ENCODE peak calls at places on chromosomes 16 and 17, in seven cellular contexts. One of them, this sample, is unnamed.

GRCh38 chr16:50027829-50028228 is 2.8 kb downstream of the CNEP1R1 start:
- DNase-seq in NCI-H2029: no peak
- DNase-seq in AG08395: no peak
- DNase-seq in mammary epithelial cell: no peak
- DNase-seq in H4: no peak
- DNase-seq in T-helper 2 cell treated with Interferon-gamma antibody and Interleukin-4, amounts not matched to agents 5 μg/mL and 100 μg/mL, for 36 hours: no peak
- DNase-seq in stimulated activated naive CD4-positive, alpha-beta T cell: no peak
- DNase-seq in this sample: no peak

GRCh38 chr17:76542984-76543383 is 3.1 kb downstream of the PRCD start:
- DNase-seq in NCI-H2029: no peak
- DNase-seq in stimulated activated naive CD4-positive, alpha-beta T cell: no peak
- DNase-seq in mammary epithelial cell: no peak
- DNase-seq in H4: no peak
- DNase-seq in T-helper 2 cell treated with Interferon-gamma antibody and Interleukin-4, amounts not matched to agents 5 μg/mL and 100 μg/mL, for 36 hours: no peak
- DNase-seq in AG08395: no peak
- DNase-seq in this sample: no peak

GRCh38 chr17:56936697-56937322 is 23.0 kb upstream of the TRIM25 start:
- DNase-seq in T-helper 2 cell treated with Interferon-gamma antibody and Interleukin-4, amounts not matched to agents 5 μg/mL and 100 μg/mL, for 36 hours: no peak
- DNase-seq in AG08395: no peak
- DNase-seq in H4: no peak
- DNase-seq in NCI-H2029: no peak
- DNase-seq in stimulated activated naive CD4-positive, alpha-beta T cell: no peak
- DNase-seq in mammary epithelial cell: peak
- DNase-seq in this sample: no peak

GRCh38 chr17:66755101-66755943 is 79.6 kb upstream of the CACNG5 start:
- DNase-seq in T-helper 2 cell treated with Interferon-gamma antibody and Interleukin-4, amounts not matched to agents 5 μg/mL and 100 μg/mL, for 36 hours: no peak
- DNase-seq in H4: no peak
- DNase-seq in AG08395: no peak
- DNase-seq in NCI-H2029: peak
- DNase-seq in mammary epithelial cell: peak
- DNase-seq in stimulated activated naive CD4-positive, alpha-beta T cell: no peak
- DNase-seq in this sample: no peak

GRCh38 chr17:4899341-4900230 is at the start of gene C17orf107:
- DNase-seq in AG08395: peak
- DNase-seq in T-helper 2 cell treated with Interferon-gamma antibody and Interleukin-4, amounts not matched to agents 5 μg/mL and 100 μg/mL, for 36 hours: peak
- DNase-seq in H4: no peak
- DNase-seq in NCI-H2029: peak
- DNase-seq in mammary epithelial cell: no peak
- DNase-seq in stimulated activated naive CD4-positive, alpha-beta T cell: peak
- DNase-seq in this sample: no peak

GRCh38 chr17:70242781-70243437 is 73.6 kb downstream of the KCNJ2 start:
- DNase-seq in mammary epithelial cell: no peak
- DNase-seq in H4: no peak
- DNase-seq in AG08395: no peak
- DNase-seq in T-helper 2 cell treated with Interferon-gamma antibody and Interleukin-4, amounts not matched to agents 5 μg/mL and 100 μg/mL, for 36 hours: no peak
- DNase-seq in stimulated activated naive CD4-positive, alpha-beta T cell: no peak
- DNase-seq in NCI-H2029: no peak
- DNase-seq in this sample: no peak

GRCh38 chr16:86965331-86965730 is 351.9 kb downstream of the C16orf95 start:
- DNase-seq in mammary epithelial cell: no peak
- DNase-seq in NCI-H2029: no peak
- DNase-seq in H4: no peak
- DNase-seq in AG08395: no peak
- DNase-seq in stimulated activated naive CD4-positive, alpha-beta T cell: no peak
- DNase-seq in T-helper 2 cell treated with Interferon-gamma antibody and Interleukin-4, amounts not matched to agents 5 μg/mL and 100 μg/mL, for 36 hours: no peak
- DNase-seq in this sample: no peak

GRCh38 chr16:57045694-57046381 is 46.5 kb upstream of the CPNE2 start:
- DNase-seq in H4: no peak
- DNase-seq in stimulated activated naive CD4-positive, alpha-beta T cell: peak
- DNase-seq in T-helper 2 cell treated with Interferon-gamma antibody and Interleukin-4, amounts not matched to agents 5 μg/mL and 100 μg/mL, for 36 hours: no peak
- DNase-seq in NCI-H2029: no peak
- DNase-seq in mammary epithelial cell: no peak
- DNase-seq in AG08395: peak
- DNase-seq in this sample: peak

GRCh38 chr16:63672493-63672892 is 1449.4 kb downstream of the CDH11 start:
- DNase-seq in H4: no peak
- DNase-seq in AG08395: no peak
- DNase-seq in NCI-H2029: no peak
- DNase-seq in stimulated activated naive CD4-positive, alpha-beta T cell: no peak
- DNase-seq in T-helper 2 cell treated with Interferon-gamma antibody and Interleukin-4, amounts not matched to agents 5 μg/mL and 100 μg/mL, for 36 hours: no peak
- DNase-seq in mammary epithelial cell: no peak
- DNase-seq in this sample: no peak

GRCh38 chr17:8052256-8053252 is 13.7 kb downstream of the ALOX15B start:
- DNase-seq in NCI-H2029: no peak
- DNase-seq in H4: no peak
- DNase-seq in AG08395: no peak
- DNase-seq in T-helper 2 cell treated with Interferon-gamma antibody and Interleukin-4, amounts not matched to agents 5 μg/mL and 100 μg/mL, for 36 hours: no peak
- DNase-seq in mammary epithelial cell: no peak
- DNase-seq in stimulated activated naive CD4-positive, alpha-beta T cell: no peak
- DNase-seq in this sample: no peak

GRCh38 chr17:27562777-27563455 is 68.1 kb upstream of the LGALS9 start:
- DNase-seq in stimulated activated naive CD4-positive, alpha-beta T cell: no peak
- DNase-seq in AG08395: no peak
- DNase-seq in T-helper 2 cell treated with Interferon-gamma antibody and Interleukin-4, amounts not matched to agents 5 μg/mL and 100 μg/mL, for 36 hours: no peak
- DNase-seq in NCI-H2029: no peak
- DNase-seq in H4: no peak
- DNase-seq in mammary epithelial cell: no peak
- DNase-seq in this sample: no peak

GRCh38 chr16:50591800-50592771 is 43.9 kb downstream of the NKD1 start:
- DNase-seq in AG08395: peak
- DNase-seq in T-helper 2 cell treated with Interferon-gamma antibody and Interleukin-4, amounts not matched to agents 5 μg/mL and 100 μg/mL, for 36 hours: no peak
- DNase-seq in NCI-H2029: peak
- DNase-seq in H4: no peak
- DNase-seq in stimulated activated naive CD4-positive, alpha-beta T cell: no peak
- DNase-seq in mammary epithelial cell: no peak
- DNase-seq in this sample: peak

GRCh38 chr17:78316867-78317816 is 42.7 kb downstream of the SOCS3 start:
- DNase-seq in NCI-H2029: no peak
- DNase-seq in stimulated activated naive CD4-positive, alpha-beta T cell: no peak
- DNase-seq in mammary epithelial cell: no peak
- DNase-seq in T-helper 2 cell treated with Interferon-gamma antibody and Interleukin-4, amounts not matched to agents 5 μg/mL and 100 μg/mL, for 36 hours: no peak
- DNase-seq in AG08395: no peak
- DNase-seq in H4: peak
- DNase-seq in this sample: no peak

GRCh38 chr17:3890082-3890892 is 2.6 kb downstream of the CAMKK1 start:
- DNase-seq in T-helper 2 cell treated with Interferon-gamma antibody and Interleukin-4, amounts not matched to agents 5 μg/mL and 100 μg/mL, for 36 hours: no peak
- DNase-seq in mammary epithelial cell: peak
- DNase-seq in H4: peak
- DNase-seq in AG08395: peak
- DNase-seq in NCI-H2029: peak
- DNase-seq in stimulated activated naive CD4-positive, alpha-beta T cell: no peak
- DNase-seq in this sample: no peak

GRCh38 chr17:44002141-44002848 is 2.1 kb upstream of the NAGS start:
- DNase-seq in H4: no peak
- DNase-seq in T-helper 2 cell treated with Interferon-gamma antibody and Interleukin-4, amounts not matched to agents 5 μg/mL and 100 μg/mL, for 36 hours: no peak
- DNase-seq in AG08395: peak
- DNase-seq in NCI-H2029: no peak
- DNase-seq in mammary epithelial cell: peak
- DNase-seq in stimulated activated naive CD4-positive, alpha-beta T cell: no peak
- DNase-seq in this sample: no peak

GRCh38 chr16:66894055-66894454 is 13.7 kb downstream of the PDP2 start:
- DNase-seq in stimulated activated naive CD4-positive, alpha-beta T cell: no peak
- DNase-seq in NCI-H2029: no peak
- DNase-seq in H4: no peak
- DNase-seq in mammary epithelial cell: no peak
- DNase-seq in AG08395: no peak
- DNase-seq in T-helper 2 cell treated with Interferon-gamma antibody and Interleukin-4, amounts not matched to agents 5 μg/mL and 100 μg/mL, for 36 hours: no peak
- DNase-seq in this sample: no peak

GRCh38 chr16:65875362-65876199 is 490.9 kb upstream of the CDH5 start:
- DNase-seq in H4: no peak
- DNase-seq in AG08395: no peak
- DNase-seq in mammary epithelial cell: no peak
- DNase-seq in stimulated activated naive CD4-positive, alpha-beta T cell: no peak
- DNase-seq in T-helper 2 cell treated with Interferon-gamma antibody and Interleukin-4, amounts not matched to agents 5 μg/mL and 100 μg/mL, for 36 hours: no peak
- DNase-seq in NCI-H2029: no peak
- DNase-seq in this sample: no peak

GRCh38 chr17:19753661-19754463 is 5.8 kb upstream of the ALDH3A1 start:
- DNase-seq in NCI-H2029: no peak
- DNase-seq in mammary epithelial cell: peak
- DNase-seq in AG08395: no peak
- DNase-seq in T-helper 2 cell treated with Interferon-gamma antibody and Interleukin-4, amounts not matched to agents 5 μg/mL and 100 μg/mL, for 36 hours: no peak
- DNase-seq in stimulated activated naive CD4-positive, alpha-beta T cell: no peak
- DNase-seq in H4: peak
- DNase-seq in this sample: peak

GRCh38 chr17:29577778-29578211 is 9.3 kb downstream of the TP53I13 start:
- DNase-seq in mammary epithelial cell: no peak
- DNase-seq in T-helper 2 cell treated with Interferon-gamma antibody and Interleukin-4, amounts not matched to agents 5 μg/mL and 100 μg/mL, for 36 hours: no peak
- DNase-seq in AG08395: peak
- DNase-seq in stimulated activated naive CD4-positive, alpha-beta T cell: no peak
- DNase-seq in NCI-H2029: no peak
- DNase-seq in H4: no peak
- DNase-seq in this sample: peak

This sample was measured in nucleus accumbens.